ENCODE peak calls at places on chromosomes 1 and 21, in ten cellular contexts. M is lung, H is RWPE2, R is HFFc6, Y is spleen, O is hepatocyte, X is upper lobe of right lung, F is dorsolateral prefrontal cortex, S is mucosa of descending colon, L is Calu3. A is an unnamed sample.

GRCh38 chr1:244735404-244735803 is 82.5 kb downstream of the DESI2 start:
- DNase-seq in O (no peak), X (no peak), H (no peak), S (no peak), L (no peak), R (no peak), F (no peak), Y (no peak), M (no peak), A (no peak)

GRCh38 chr1:154141240-154141639 is 13.6 kb downstream of the NUP210L start:
- DNase-seq in F (no peak), L (no peak), M (no peak), R (peak; percentile 41), S (no peak), X (no peak), H (no peak), Y (no peak), O (no peak), A (no peak)

GRCh38 chr1:169081503-169082123 is 24.9 kb upstream of the ATP1B1 start:
- DNase-seq in X (no peak), O (no peak), L (no peak), F (no peak), H (no peak), R (no peak), S (no peak), M (no peak), Y (no peak), A (no peak)

GRCh38 chr1:37840711-37841110 is 18.7 kb downstream of the MTF1 start:
- DNase-seq in L (no peak), X (no peak), S (no peak), F (no peak), O (no peak), M (no peak), H (no peak), Y (no peak), R (no peak), A (no peak)

GRCh38 chr1:204146965-204147364 is 4.9 kb downstream of the ETNK2 start:
- DNase-seq in H (no peak), S (no peak), R (no peak), O (no peak), L (no peak), X (no peak), F (no peak), Y (peak; percentile 51), M (no peak), A (no peak)

GRCh38 chr1:227729144-227729880 is 5.8 kb downstream of the JMJD4 start:
- DNase-seq in R (no peak), Y (no peak), L (peak; percentile 19), X (no peak), F (no peak), S (no peak), M (no peak), H (no peak), O (no peak), A (no peak)

GRCh38 chr1:51622455-51622913 is 5.6 kb downstream of the OSBPL9 start:
- DNase-seq in F (peak; percentile 13), Y (no peak), L (peak; percentile 69), O (peak; percentile 83), R (peak; percentile 69), S (peak; percentile 13), X (no peak), H (peak; percentile 75), M (peak; percentile 54), A (peak; percentile 81)

GRCh38 chr1:19814681-19815503 is at the start of gene RNF186:
- DNase-seq in X (peak; percentile 76), F (no peak), L (peak; percentile 75), S (peak; percentile 94), Y (peak; percentile 65), R (no peak), M (peak; percentile 42), H (no peak), O (peak; percentile 79), A (peak; percentile 76)

GRCh38 chr1:147539122-147539575 is 2.2 kb upstream of the BCL9 start:
- DNase-seq in L (peak; percentile 67), Y (no peak), H (no peak), O (peak; percentile 79), M (peak; percentile 57), R (peak; percentile 95), F (no peak), S (no peak), X (no peak), A (no peak)

GRCh38 chr1:9459784-9460407 is 79.4 kb upstream of the SLC25A33 start:
- DNase-seq in H (no peak), L (no peak), R (no peak), M (no peak), X (no peak), O (no peak), S (peak; percentile 54), F (no peak), Y (no peak), A (no peak)

GRCh38 chr1:246306415-246307037 is 200.6 kb downstream of the SMYD3 start:
- DNase-seq in L (no peak), R (no peak), F (no peak), M (no peak), Y (no peak), H (no peak), S (no peak), O (no peak), X (no peak), A (no peak)

GRCh38 chr21:33101300-33102005 is 31.5 kb downstream of the OLIG1 start:
- DNase-seq in M (no peak), X (no peak), L (no peak), F (no peak), R (no peak), H (no peak), Y (no peak), S (no peak), O (no peak), A (no peak)
- TF ChIP-seq CTCF in M (no peak), X (no peak), L (no peak), F (no peak), R (no peak), H (no peak), Y (no peak), S (no peak), O (no peak), A (no peak)

DNA sequence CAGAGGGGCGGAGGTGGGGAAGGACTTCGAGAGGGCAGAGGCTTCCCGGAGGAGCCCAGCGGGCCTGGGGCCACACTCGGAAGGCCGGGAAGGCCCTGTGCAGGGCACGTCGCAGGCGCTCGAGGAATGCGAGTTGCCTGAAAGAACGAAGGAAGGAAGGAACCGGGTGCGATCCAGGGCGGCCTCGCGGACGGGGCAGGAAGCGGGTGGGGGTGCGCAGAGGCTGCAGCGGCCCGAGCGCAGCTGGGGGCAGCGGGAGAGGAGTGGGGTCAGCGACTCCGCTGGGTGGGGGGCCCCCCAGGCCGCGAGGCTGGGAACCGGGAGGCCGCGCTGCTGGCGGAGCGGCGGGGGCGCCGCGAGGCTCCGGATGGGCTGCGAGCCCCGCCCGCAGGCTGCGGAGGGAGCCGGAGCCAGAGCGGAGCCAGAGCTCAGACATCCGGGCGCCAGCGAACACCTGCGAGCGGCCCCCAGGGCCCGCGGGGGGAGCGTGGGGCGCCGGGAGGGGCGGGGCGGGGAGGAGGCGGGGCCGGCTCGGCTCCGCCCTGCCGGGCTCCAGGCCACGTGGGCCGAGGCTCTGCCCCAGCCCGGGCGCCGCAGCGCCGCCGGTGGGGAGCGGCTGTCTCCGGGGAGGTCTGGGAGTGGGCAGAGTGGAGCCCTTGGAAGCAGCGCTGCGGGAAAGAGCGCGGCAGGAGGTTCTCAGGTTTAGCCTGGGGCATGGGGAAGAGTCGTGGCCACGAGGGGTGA is 4.6 kb downstream of the ID3 start:
- DNase-seq in L (peak; percentile 75), R (peak; percentile 86), M (peak; percentile 83), O (peak; percentile 96), H (no peak), X (peak; percentile 93), Y (peak; percentile 97), S (peak; percentile 87), F (peak; percentile 35), A (no peak)
- TF ChIP-seq CTCF in L (no peak), R (peak; percentile 27), M (peak; percentile 31), O (no peak), H (peak; percentile 37), X (no peak), Y (no peak), S (peak; percentile 19), F (peak; percentile 72), A (peak; percentile 18)

GRCh38 chr1:85629532-85629920 is 49.0 kb downstream of the CCN1 start:
- DNase-seq in O (no peak), L (no peak), X (no peak), F (no peak), R (no peak), M (no peak), H (no peak), S (no peak), Y (no peak), A (no peak)

GRCh38 chr1:85623061-85623471 is 42.5 kb downstream of the CCN1 start:
- DNase-seq in X (no peak), O (no peak), R (peak; percentile 50), Y (no peak), F (no peak), L (no peak), M (no peak), S (no peak), H (no peak), A (no peak)

GRCh38 chr1:85626818-85627217 is 46.3 kb downstream of the CCN1 start:
- DNase-seq in L (no peak), F (no peak), O (no peak), M (no peak), X (no peak), H (no peak), S (no peak), Y (no peak), R (no peak), A (no peak)

GRCh38 chr1:85624361-85624760 is 43.8 kb downstream of the CCN1 start:
- DNase-seq in F (no peak), O (no peak), H (no peak), M (no peak), X (no peak), R (no peak), S (no peak), Y (no peak), L (no peak), A (no peak)

DNA sequence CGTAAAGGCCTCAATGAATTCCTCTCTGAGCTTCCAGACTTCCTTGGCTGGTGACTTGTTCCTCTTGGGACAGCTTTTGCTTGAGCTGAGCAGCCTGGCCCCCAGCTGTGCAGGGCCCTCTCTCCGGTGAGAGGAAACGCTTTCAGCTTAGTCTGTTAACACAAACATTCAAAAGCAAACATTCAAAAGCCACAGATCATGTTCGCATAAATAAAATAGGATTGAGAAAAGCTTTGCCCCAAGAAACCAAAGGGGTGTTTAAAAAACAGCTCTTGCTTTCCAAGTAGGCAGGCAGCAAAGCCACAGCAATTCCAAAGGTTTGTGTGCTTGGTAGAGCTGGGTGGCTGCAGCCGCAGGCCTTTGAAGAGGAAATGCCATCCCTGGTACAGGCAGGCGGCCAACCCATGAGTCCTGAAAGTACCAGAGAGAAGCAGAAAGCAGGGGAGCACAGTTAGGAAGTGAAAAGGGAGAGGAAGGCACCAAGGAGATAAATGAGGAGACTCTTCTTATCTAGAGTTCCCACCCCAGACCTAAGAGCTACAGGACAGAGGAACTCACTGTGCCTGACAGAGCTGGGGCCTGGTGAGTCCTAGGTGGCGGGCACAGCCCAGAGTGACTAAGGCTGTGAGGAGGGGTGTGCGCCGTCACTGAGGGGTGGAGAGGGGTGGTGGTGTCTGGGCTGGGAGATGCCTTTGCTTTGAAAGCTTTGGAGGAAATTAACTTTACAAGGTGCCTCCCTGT is 48.4 kb downstream of the CCN1 start:
- DNase-seq in X (peak; percentile 77), R (peak; percentile 73), F (no peak), Y (no peak), M (peak; percentile 75), L (peak; percentile 63), O (peak; percentile 54), S (peak; percentile 55), H (no peak), A (no peak)
- TF ChIP-seq CTCF in X (no peak), R (no peak), F (no peak), Y (no peak), M (no peak), L (no peak), O (no peak), S (no peak), H (no peak), A (no peak)

GRCh38 chr1:150486966-150487762 is at the start of gene TARS2:
- DNase-seq in H (peak; percentile 89), X (peak; percentile 90), R (peak; percentile 100), L (peak; percentile 98), S (peak; percentile 98), M (peak; percentile 98), O (peak; percentile 96), Y (peak; percentile 92), F (peak; percentile 93), A (peak; percentile 96)
- TF ChIP-seq CTCF in H (no peak), X (peak; percentile 31), R (peak; percentile 70), L (peak; percentile 48), S (peak; percentile 50), M (no peak), O (no peak), Y (peak; percentile 62), F (peak; percentile 56), A (peak; percentile 22)